ENCODE peak calls at places on chromosomes 6 and 20, in ten cellular contexts. One of them, this sample, is unnamed.

GRCh38 chr6:81909162-81909561 is 156.7 kb upstream of the TENT5A start:
- DNase-seq in BE2C: no peak
- DNase-seq in HFF-Myc: no peak
- DNase-seq in fibroblast of mammary gland: no peak
- DNase-seq in heart left ventricle: no peak
- DNase-seq in BJ: no peak
- DNase-seq in ovary: no peak
- DNase-seq in A549: no peak
- DNase-seq in GM06990: no peak
- DNase-seq in right cardiac atrium: no peak
- DNase-seq in this sample: no peak

GRCh38 chr20:21103582-21104465 is 2.3 kb downstream of the LINC00237 start:
- DNase-seq in GM06990: no peak
- DNase-seq in HFF-Myc: no peak
- DNase-seq in fibroblast of mammary gland: no peak
- DNase-seq in right cardiac atrium: no peak
- DNase-seq in heart left ventricle: no peak
- DNase-seq in BE2C: no peak
- DNase-seq in BJ: no peak
- DNase-seq in ovary: no peak
- DNase-seq in A549: no peak
- DNase-seq in this sample: no peak

GRCh38 chr6:13273931-13274706 is 54.2 kb downstream of the TBC1D7 start:
- DNase-seq in BJ: no peak
- DNase-seq in GM06990: peak; percentile 78
- DNase-seq in right cardiac atrium: peak; percentile 28
- DNase-seq in heart left ventricle: peak; percentile 43
- DNase-seq in A549: no peak
- DNase-seq in BE2C: no peak
- DNase-seq in fibroblast of mammary gland: no peak
- DNase-seq in ovary: no peak
- DNase-seq in HFF-Myc: no peak
- DNase-seq in this sample: no peak

GRCh38 chr6:163402616-163403015 is 11.9 kb upstream of the QKI start:
- DNase-seq in fibroblast of mammary gland: no peak
- DNase-seq in ovary: no peak
- DNase-seq in heart left ventricle: no peak
- DNase-seq in right cardiac atrium: no peak
- DNase-seq in HFF-Myc: no peak
- DNase-seq in BJ: no peak
- DNase-seq in A549: no peak
- DNase-seq in GM06990: no peak
- DNase-seq in BE2C: no peak
- DNase-seq in this sample: no peak

GRCh38 chr6:114157848-114158247 is 185.0 kb downstream of the HS3ST5 start:
- DNase-seq in GM06990: no peak
- DNase-seq in fibroblast of mammary gland: no peak
- DNase-seq in A549: no peak
- DNase-seq in ovary: no peak
- DNase-seq in HFF-Myc: no peak
- DNase-seq in right cardiac atrium: no peak
- DNase-seq in BJ: no peak
- DNase-seq in BE2C: peak; percentile 36
- DNase-seq in heart left ventricle: no peak
- DNase-seq in this sample: no peak

GRCh38 chr6:38975621-38976049 is 72.9 kb upstream of the GLP1R start:
- DNase-seq in BJ: no peak
- DNase-seq in A549: no peak
- DNase-seq in BE2C: no peak
- DNase-seq in right cardiac atrium: no peak
- DNase-seq in ovary: no peak
- DNase-seq in heart left ventricle: no peak
- DNase-seq in GM06990: no peak
- DNase-seq in HFF-Myc: no peak
- DNase-seq in fibroblast of mammary gland: no peak
- DNase-seq in this sample: no peak

GRCh38 chr20:31707994-31708744 is 14.5 kb downstream of the BCL2L1 start:
- DNase-seq in ovary: no peak
- DNase-seq in HFF-Myc: no peak
- DNase-seq in right cardiac atrium: no peak
- DNase-seq in heart left ventricle: peak; percentile 55
- DNase-seq in BE2C: no peak
- DNase-seq in GM06990: no peak
- DNase-seq in fibroblast of mammary gland: no peak
- DNase-seq in A549: peak; percentile 62
- DNase-seq in BJ: no peak
- DNase-seq in this sample: no peak

GRCh38 chr6:85676086-85676729 is 33.5 kb upstream of the SYNCRIP start:
- DNase-seq in heart left ventricle: no peak
- DNase-seq in right cardiac atrium: no peak
- DNase-seq in BJ: no peak
- DNase-seq in HFF-Myc: no peak
- DNase-seq in fibroblast of mammary gland: peak; percentile 49
- DNase-seq in GM06990: no peak
- DNase-seq in BE2C: no peak
- DNase-seq in ovary: no peak
- DNase-seq in A549: no peak
- DNase-seq in this sample: no peak

GRCh38 chr20:37518059-37518458 is 3.0 kb upstream of the NNAT start:
- DNase-seq in BJ: no peak
- DNase-seq in heart left ventricle: no peak
- DNase-seq in GM06990: no peak
- DNase-seq in BE2C: no peak
- DNase-seq in HFF-Myc: no peak
- DNase-seq in fibroblast of mammary gland: no peak
- DNase-seq in A549: no peak
- DNase-seq in right cardiac atrium: no peak
- DNase-seq in ovary: no peak
- DNase-seq in this sample: no peak

DNA sequence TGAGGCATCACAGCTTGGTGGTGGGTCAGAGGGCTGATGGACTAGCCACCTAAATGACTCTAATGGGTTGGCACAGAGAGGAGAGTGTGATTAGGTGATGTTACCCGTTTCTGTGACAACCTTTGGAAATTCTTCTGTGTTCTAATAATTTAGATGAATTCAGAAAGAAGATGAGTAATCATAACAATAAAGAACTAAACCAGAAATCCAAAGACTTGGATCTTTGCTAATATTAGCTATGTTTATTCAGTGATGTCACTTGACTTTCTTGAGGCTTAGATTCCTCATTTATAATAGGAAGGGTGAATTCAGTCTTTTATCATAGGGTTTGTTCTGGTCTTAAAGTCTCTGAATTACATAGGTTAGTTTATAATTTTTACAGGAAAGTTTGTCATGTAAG is 19.9 kb downstream of the CRYBG1 start:
- DNase-seq in A549: no peak
- DNase-seq in BJ: no peak
- DNase-seq in fibroblast of mammary gland: no peak
- DNase-seq in heart left ventricle: no peak
- DNase-seq in HFF-Myc: no peak
- DNase-seq in ovary: no peak
- DNase-seq in BE2C: no peak
- DNase-seq in right cardiac atrium: no peak
- DNase-seq in GM06990: no peak
- DNase-seq in this sample: no peak
- H3K4me3 ChIP-seq in A549: no peak overlapping the region
- H3K4me3 ChIP-seq in BJ: no peak overlapping the region
- H3K4me3 ChIP-seq in fibroblast of mammary gland: no peak overlapping the region
- H3K4me3 ChIP-seq in heart left ventricle: no peak overlapping the region
- H3K4me3 ChIP-seq in HFF-Myc: no peak overlapping the region
- H3K4me3 ChIP-seq in ovary: no peak overlapping the region
- H3K4me3 ChIP-seq in BE2C: no peak overlapping the region
- H3K4me3 ChIP-seq in right cardiac atrium: no peak overlapping the region
- H3K4me3 ChIP-seq in GM06990: no peak overlapping the region
- H3K4me3 ChIP-seq in this sample: no peak overlapping the region

DNA sequence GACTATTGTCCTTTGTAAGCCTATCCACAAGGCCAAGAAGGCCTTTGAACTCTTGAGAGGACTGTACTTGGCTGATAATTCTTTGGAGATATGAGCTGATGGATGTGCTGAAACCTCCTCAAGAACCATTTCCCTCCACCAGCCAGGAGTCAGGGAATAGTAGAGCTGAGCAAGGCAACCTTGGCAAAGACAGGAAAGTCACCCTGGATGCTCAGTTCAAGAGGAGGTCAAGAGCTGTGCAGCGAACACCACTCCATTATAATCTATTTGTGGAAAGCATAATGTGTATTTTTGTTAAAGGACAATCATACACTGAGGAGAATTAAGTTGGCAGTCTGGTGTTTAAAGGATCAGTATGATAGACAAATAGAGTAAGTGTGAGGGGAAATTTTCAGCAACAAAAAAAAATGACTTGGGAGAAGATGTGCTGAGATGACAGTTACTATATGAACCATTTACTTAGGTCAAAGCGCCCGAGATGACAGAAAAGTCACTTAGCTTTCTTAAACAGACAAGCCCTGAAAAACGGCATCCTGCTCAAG is 177.2 kb upstream of the COL21A1 start:
- DNase-seq in heart left ventricle: no peak
- DNase-seq in right cardiac atrium: no peak
- DNase-seq in BJ: no peak
- DNase-seq in GM06990: no peak
- DNase-seq in ovary: no peak
- DNase-seq in HFF-Myc: no peak
- DNase-seq in A549: no peak
- DNase-seq in fibroblast of mammary gland: no peak
- DNase-seq in BE2C: no peak
- DNase-seq in this sample: no peak
- H3K4me3 ChIP-seq in heart left ventricle: no peak overlapping the region
- H3K4me3 ChIP-seq in right cardiac atrium: no peak overlapping the region
- H3K4me3 ChIP-seq in BJ: no peak overlapping the region
- H3K4me3 ChIP-seq in GM06990: no peak overlapping the region
- H3K4me3 ChIP-seq in ovary: no peak overlapping the region
- H3K4me3 ChIP-seq in HFF-Myc: no peak overlapping the region
- H3K4me3 ChIP-seq in A549: no peak overlapping the region
- H3K4me3 ChIP-seq in fibroblast of mammary gland: no peak overlapping the region
- H3K4me3 ChIP-seq in BE2C: no peak overlapping the region
- H3K4me3 ChIP-seq in this sample: no peak overlapping the region

GRCh38 chr6:93968126-93968525 is 548.8 kb upstream of the EPHA7 start:
- DNase-seq in BJ: no peak
- DNase-seq in HFF-Myc: no peak
- DNase-seq in right cardiac atrium: no peak
- DNase-seq in heart left ventricle: no peak
- DNase-seq in BE2C: no peak
- DNase-seq in GM06990: no peak
- DNase-seq in ovary: no peak
- DNase-seq in fibroblast of mammary gland: no peak
- DNase-seq in A549: no peak
- DNase-seq in this sample: no peak
- H3K4me3 ChIP-seq in BJ: no peak overlapping the region
- H3K4me3 ChIP-seq in HFF-Myc: no peak overlapping the region
- H3K4me3 ChIP-seq in right cardiac atrium: no peak overlapping the region
- H3K4me3 ChIP-seq in heart left ventricle: no peak overlapping the region
- H3K4me3 ChIP-seq in BE2C: no peak overlapping the region
- H3K4me3 ChIP-seq in GM06990: no peak overlapping the region
- H3K4me3 ChIP-seq in ovary: no peak overlapping the region
- H3K4me3 ChIP-seq in fibroblast of mammary gland: no peak overlapping the region
- H3K4me3 ChIP-seq in A549: no peak overlapping the region
- H3K4me3 ChIP-seq in this sample: no peak overlapping the region

DNA sequence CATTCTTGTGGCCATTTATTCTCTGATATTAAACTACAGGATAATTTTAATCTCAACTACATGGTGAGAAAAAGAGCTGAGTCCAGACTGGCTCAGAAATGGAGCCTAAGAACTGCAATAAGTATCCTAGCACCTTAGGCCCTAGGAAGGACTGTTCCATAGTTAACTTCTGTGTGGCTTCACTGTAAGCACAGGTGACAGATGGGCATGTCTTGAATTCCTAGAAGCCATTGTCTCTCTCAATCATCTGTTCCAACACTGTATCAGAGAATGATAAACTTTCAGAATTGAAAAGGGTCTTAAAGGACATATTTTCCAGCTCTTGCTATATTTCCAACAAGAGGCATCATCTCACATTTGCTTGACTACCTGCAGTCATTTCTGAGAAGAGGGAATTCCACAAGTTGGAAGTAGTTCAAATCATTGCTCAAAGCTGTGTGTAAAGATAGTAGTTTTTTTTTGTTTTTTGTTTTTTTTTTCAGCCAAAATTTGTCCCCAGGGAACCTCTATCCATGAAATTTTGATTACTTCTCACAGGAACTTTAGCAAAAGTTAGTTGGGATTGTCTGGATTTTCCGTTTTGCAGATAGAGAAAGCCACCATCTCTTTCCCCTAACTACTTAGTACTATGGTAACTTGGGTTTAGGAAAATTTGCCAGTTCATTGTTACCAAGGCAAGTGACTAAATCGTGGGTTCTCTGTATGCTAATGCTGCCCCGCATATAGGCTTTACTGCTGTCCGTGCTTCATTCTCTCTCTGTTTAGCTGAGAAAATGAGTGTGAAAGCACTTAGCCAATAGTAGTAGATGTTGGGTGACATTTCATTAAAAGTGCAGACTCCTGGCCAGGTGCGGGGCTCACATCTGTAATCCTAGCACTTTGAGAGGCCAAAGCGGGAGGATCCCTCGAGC is 47.2 kb downstream of the KCNS1 start:
- DNase-seq in A549: no peak
- DNase-seq in heart left ventricle: no peak
- DNase-seq in fibroblast of mammary gland: no peak
- DNase-seq in ovary: no peak
- DNase-seq in right cardiac atrium: no peak
- DNase-seq in HFF-Myc: no peak
- DNase-seq in GM06990: no peak
- DNase-seq in BE2C: no peak
- DNase-seq in BJ: no peak
- DNase-seq in this sample: no peak
- H3K4me3 ChIP-seq in A549: no peak overlapping the region
- H3K4me3 ChIP-seq in heart left ventricle: no peak overlapping the region
- H3K4me3 ChIP-seq in fibroblast of mammary gland: no peak overlapping the region
- H3K4me3 ChIP-seq in ovary: no peak overlapping the region
- H3K4me3 ChIP-seq in right cardiac atrium: no peak overlapping the region
- H3K4me3 ChIP-seq in HFF-Myc: no peak overlapping the region
- H3K4me3 ChIP-seq in GM06990: no peak overlapping the region
- H3K4me3 ChIP-seq in BE2C: no peak overlapping the region
- H3K4me3 ChIP-seq in BJ: no peak overlapping the region
- H3K4me3 ChIP-seq in this sample: no peak overlapping the region

GRCh38 chr6:14786455-14786854 is 459.4 kb upstream of the JARID2 start:
- DNase-seq in BE2C: no peak
- DNase-seq in fibroblast of mammary gland: no peak
- DNase-seq in HFF-Myc: no peak
- DNase-seq in GM06990: no peak
- DNase-seq in A549: no peak
- DNase-seq in BJ: no peak
- DNase-seq in heart left ventricle: no peak
- DNase-seq in right cardiac atrium: no peak
- DNase-seq in ovary: no peak
- DNase-seq in this sample: no peak
- H3K4me3 ChIP-seq in BE2C: no peak overlapping the region
- H3K4me3 ChIP-seq in fibroblast of mammary gland: no peak overlapping the region
- H3K4me3 ChIP-seq in HFF-Myc: no peak overlapping the region
- H3K4me3 ChIP-seq in GM06990: no peak overlapping the region
- H3K4me3 ChIP-seq in A549: no peak overlapping the region
- H3K4me3 ChIP-seq in BJ: no peak overlapping the region
- H3K4me3 ChIP-seq in heart left ventricle: no peak overlapping the region
- H3K4me3 ChIP-seq in right cardiac atrium: no peak overlapping the region
- H3K4me3 ChIP-seq in ovary: no peak overlapping the region
- H3K4me3 ChIP-seq in this sample: no peak overlapping the region

GRCh38 chr6:116876635-116877611 is at the start of gene RFX6:
- DNase-seq in ovary: no peak
- DNase-seq in GM06990: peak; percentile 3
- DNase-seq in HFF-Myc: no peak
- DNase-seq in BE2C: no peak
- DNase-seq in fibroblast of mammary gland: no peak
- DNase-seq in A549: no peak
- DNase-seq in right cardiac atrium: no peak
- DNase-seq in heart left ventricle: no peak
- DNase-seq in BJ: no peak
- DNase-seq in this sample: no peak
- H3K4me3 ChIP-seq in ovary: peak within 1 kb of the TSS; percentile 17
- H3K4me3 ChIP-seq in GM06990: no peak within 1 kb of the TSS
- H3K4me3 ChIP-seq in HFF-Myc: no peak within 1 kb of the TSS
- H3K4me3 ChIP-seq in BE2C: no peak within 1 kb of the TSS
- H3K4me3 ChIP-seq in fibroblast of mammary gland: no peak within 1 kb of the TSS
- H3K4me3 ChIP-seq in A549: peak within 1 kb of the TSS; percentile 46
- H3K4me3 ChIP-seq in right cardiac atrium: peak within 1 kb of the TSS; percentile 43
- H3K4me3 ChIP-seq in heart left ventricle: peak within 1 kb of the TSS; percentile 12
- H3K4me3 ChIP-seq in BJ: no peak within 1 kb of the TSS
- H3K4me3 ChIP-seq in this sample: no peak within 1 kb of the TSS